ENCODE peak calls at places on chromosomes 11 and 22, in seven cellular contexts. Z is OCI-LY7, O is PC-3, A is HCT116, V is neural progenitor cell, B is SK-N-SH, R is MM.1S. L is an unnamed sample. For H3K9me3, the result is how much of the 10 kb centered on the place peaks cover.

GRCh38 chr22:36775589-36775965 is 342 bp downstream of the IFT27 start:
- DNase-seq in R (peak), V (peak), A (no peak), Z (peak), B (no peak), O (peak), L (peak)

GRCh38 chr11:21814169-21814568 is 378.7 kb upstream of the ANO5 start:
- DNase-seq in R (no peak), V (no peak), Z (no peak), A (no peak), O (no peak), B (no peak), L (peak)

GRCh38 chr11:62889126-62889483 is 8.4 kb downstream of the SLC3A2 start:
- DNase-seq in B (no peak), Z (no peak), A (no peak), O (no peak), V (no peak), R (no peak), L (no peak)

GRCh38 chr22:20641919-20642579 is 131.9 kb upstream of the SERPIND1 start:
- DNase-seq in A (no peak), R (no peak), Z (no peak), O (no peak), B (no peak), V (no peak), L (no peak)

GRCh38 chr11:35337919-35338316 is 81.4 kb downstream of the SLC1A2 start:
- DNase-seq in R (no peak), Z (no peak), A (no peak), B (no peak), V (no peak), O (peak), L (no peak)

GRCh38 chr11:5364214-5364613 is 12.9 kb downstream of the OR51B6 start:
- DNase-seq in O (no peak), B (no peak), A (no peak), Z (no peak), V (no peak), R (no peak), L (no peak)

GRCh38 chr22:36585841-36586240 is 56.9 kb upstream of the EIF3D start:
- DNase-seq in V (no peak), B (no peak), Z (no peak), R (no peak), O (peak), A (no peak), L (no peak)

GRCh38 chr11:33734441-33735165 is 1.6 kb downstream of the CD59 start:
- DNase-seq in O (peak), R (peak), B (no peak), Z (no peak), V (no peak), A (no peak), L (peak)

GRCh38 chr22:33853200-33854097 is 66.8 kb downstream of the LARGE1 start:
- DNase-seq in B (peak), Z (peak), O (peak), A (no peak), V (peak), R (peak), L (peak)

GRCh38 chr22:45268167-45268957 is 16.4 kb upstream of the UPK3A start:
- DNase-seq in Z (no peak), A (no peak), O (no peak), V (peak), R (no peak), B (peak), L (peak)

GRCh38 chr11:130721736-130722135 is 194.5 kb downstream of the SNX19 start:
- DNase-seq in R (no peak), V (no peak), Z (no peak), O (peak), A (no peak), B (no peak), L (no peak)

GRCh38 chr11:68312117-68312779 is at the start of gene LRP5:
- DNase-seq in Z (peak), O (peak), V (peak), A (no peak), B (peak), R (peak), L (peak)

GRCh38 chr11:48081151-48082010 is 101.0 kb downstream of the PTPRJ start:
- DNase-seq in O (no peak), A (no peak), R (no peak), V (no peak), B (no peak), Z (peak), L (no peak)

GRCh38 chr11:67238894-67239794 is 27.1 kb upstream of the GRK2 start:
- DNase-seq in Z (no peak), O (peak), B (no peak), R (peak), V (peak), A (no peak), L (peak)

GRCh38 chr11:76666408-76666807 is 4.1 kb downstream of the LRRC32 start:
- DNase-seq in B (no peak), V (peak), R (peak), O (no peak), A (no peak), Z (peak), L (no peak)

GRCh38 chr22:12601870-12602779 is 2925.9 kb upstream of the OR11H1 start:
- DNase-seq in V (no peak), B (peak), A (no peak), O (no peak), R (no peak), Z (no peak), L (peak)

GRCh38 chr11:82750643-82751139 is 17.0 kb upstream of the FAM181B start:
- DNase-seq in V (peak), A (no peak), R (peak), B (peak), Z (no peak), O (no peak), L (no peak)

GRCh38 chr11:32706985-32707736 is 87.3 kb downstream of the CCDC73 start:
- DNase-seq in A (peak), B (no peak), Z (no peak), O (peak), V (no peak), R (peak), L (peak)

GRCh38 chr11:132658004-132658403 is 874.3 kb downstream of the OPCML start:
- DNase-seq in A (no peak), R (no peak), B (no peak), Z (no peak), O (no peak), V (no peak), L (no peak)

GRCh38 chr11:3197044-3197715 is 21.4 kb downstream of the MRGPRG start:
- DNase-seq in B (no peak), R (no peak), V (no peak), Z (no peak), O (no peak), A (no peak), L (no peak)

GRCh38 chr11:30326114-30326783 is 3.3 kb downstream of the ARL14EP start:
- DNase-seq in V (no peak), R (no peak), O (peak), Z (no peak), B (peak), A (no peak), L (no peak)

GRCh38 chr11:33454264-33454663 is 197.1 kb downstream of the HIPK3 start:
- DNase-seq in V (no peak), O (no peak), B (peak), R (no peak), A (no peak), Z (no peak), L (no peak)

GRCh38 chr22:23233746-23234408 is 53.6 kb downstream of the BCR start:
- DNase-seq in Z (no peak), V (no peak), R (no peak), B (peak), A (no peak), O (peak), L (peak)

GRCh38 chr11:66188580-66188979 is 79.9 kb upstream of the RAB1B start:
- DNase-seq in B (no peak), V (no peak), O (peak), R (no peak), Z (no peak), A (no peak), L (peak)

GRCh38 chr11:126862664-126863247 is 137.8 kb downstream of the KIRREL3 start:
- DNase-seq in B (no peak), O (no peak), R (peak), V (peak), A (no peak), Z (no peak), L (no peak)

GRCh38 chr11:44033411-44033850 is 14.3 kb upstream of the ACCSL start:
- DNase-seq in Z (no peak), B (no peak), O (no peak), V (no peak), A (no peak), R (no peak), L (no peak)

GRCh38 chr22:46073683-46074504 is 76.4 kb upstream of the PPARA start:
- DNase-seq in V (no peak), A (no peak), Z (no peak), O (no peak), R (no peak), B (no peak), L (no peak)

GRCh38 chr11:68903288-68903630 is 373 bp downstream of the MRPL21 start:
- DNase-seq in R (no peak), A (no peak), Z (no peak), O (no peak), B (no peak), V (peak), L (no peak)

GRCh38 chr11:109862808-109863207 is 230.4 kb upstream of the ZC3H12C start:
- DNase-seq in A (no peak), Z (no peak), B (no peak), V (no peak), R (no peak), O (no peak), L (no peak)

GRCh38 chr11:46524201-46524600 is 69.6 kb downstream of the AMBRA1 start:
- DNase-seq in Z (no peak), O (no peak), R (no peak), V (no peak), B (no peak), A (no peak), L (no peak)

GRCh38 chr11:12581923-12582322 is 92.3 kb upstream of the TEAD1 start:
- DNase-seq in V (no peak), Z (no peak), A (peak), R (no peak), O (peak), B (no peak), L (peak)

GRCh38 chr11:95688501-95689222 is 100.9 kb downstream of the FAM76B start:
- DNase-seq in V (no peak), R (no peak), Z (no peak), A (no peak), B (no peak), O (no peak), L (no peak)

GRCh38 chr11:99418927-99419707 is 398.4 kb downstream of the CNTN5 start:
- DNase-seq in V (peak), R (no peak), A (no peak), Z (no peak), O (peak), B (no peak), L (no peak)

GRCh38 chr11:37881741-37882140 is 1283.7 kb upstream of the RAG2 start:
- DNase-seq in O (no peak), V (no peak), R (no peak), B (no peak), Z (no peak), A (no peak), L (no peak)

GRCh38 chr22:17974703-17975372 is 49.5 kb downstream of the MICAL3 start:
- DNase-seq in B (no peak), Z (no peak), V (no peak), R (no peak), O (no peak), A (no peak), L (no peak)
- TF ChIP-seq EZH2phosphoT487 in B (no peak), Z (no peak), V (no peak), R (no peak), O (no peak), A (no peak), L (no peak)

DNA sequence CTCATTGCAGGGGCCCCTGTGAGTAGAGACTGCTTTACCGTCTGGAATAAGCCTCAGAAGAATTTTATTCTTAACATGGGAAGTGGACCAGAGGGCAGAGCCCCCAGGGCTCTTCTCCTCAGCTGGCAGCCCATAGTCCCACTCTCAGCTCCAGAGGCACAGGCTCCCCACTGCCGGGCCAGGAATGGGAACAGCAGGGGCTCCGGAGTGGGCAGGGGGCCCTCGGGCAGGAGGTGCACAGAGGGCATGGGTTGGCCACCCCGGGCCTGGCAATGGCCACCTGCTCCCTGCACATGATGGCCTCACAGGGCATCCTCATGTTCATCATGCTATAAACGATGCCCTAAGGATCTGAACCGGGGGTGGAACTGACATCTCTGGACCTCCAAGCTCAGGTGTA is 1469.7 kb downstream of the BRD1 start:
- DNase-seq in V (no peak), O (no peak), A (no peak), Z (no peak), B (no peak), R (no peak), L (no peak)
- H3K9me3 ChIP-seq in V (under half), O (under half), A (under half), Z (under half), B (under half), R (under half), L (under half)

DNA sequence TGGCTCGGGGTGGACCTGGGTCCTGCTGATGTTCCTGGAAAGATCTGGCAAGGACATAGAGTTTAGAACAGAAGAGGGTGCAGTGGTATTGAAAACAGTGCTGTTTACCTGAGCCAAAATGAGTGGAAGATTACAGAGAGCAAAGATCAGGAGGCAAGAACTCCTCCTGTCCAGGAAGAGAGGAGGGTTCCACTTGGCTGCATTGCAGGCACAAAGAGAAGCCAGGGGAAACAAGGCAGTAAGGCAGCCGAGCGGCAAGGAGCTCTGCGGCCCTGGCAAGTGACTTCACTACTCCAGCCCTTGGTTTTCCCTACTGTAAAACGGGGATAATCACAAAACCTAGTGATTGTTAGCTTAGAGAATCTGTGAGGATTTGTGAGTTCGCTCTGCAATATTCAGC is 3.7 kb upstream of the PACSIN2 start:
- DNase-seq in V (no peak), A (no peak), B (no peak), Z (no peak), O (no peak), R (no peak), L (no peak)
- TF ChIP-seq CTCF in V (no peak), A (no peak), B (no peak), Z (no peak), O (no peak), R (no peak), L (no peak)

GRCh38 chr11:122853261-122853660 is 15.0 kb downstream of the CRTAM start:
- DNase-seq in B (no peak), O (no peak), Z (no peak), A (no peak), V (no peak), R (no peak), L (no peak)

GRCh38 chr11:122851366-122852011 is 13.2 kb downstream of the CRTAM start:
- DNase-seq in Z (peak), O (no peak), B (no peak), V (no peak), R (peak), A (no peak), L (no peak)

GRCh38 chr11:122850076-122850631 is 11.9 kb downstream of the CRTAM start:
- DNase-seq in Z (no peak), R (no peak), O (no peak), V (no peak), A (no peak), B (no peak), L (peak)

GRCh38 chr11:122853971-122854446 is 15.7 kb downstream of the CRTAM start:
- DNase-seq in V (peak), R (peak), A (peak), O (peak), Z (peak), B (peak), L (peak)

GRCh38 chr11:122852071-122852831 is 14.0 kb downstream of the CRTAM start:
- DNase-seq in Z (no peak), A (no peak), R (no peak), B (no peak), O (peak), V (no peak), L (no peak)
- TF ChIP-seq EZH2phosphoT487 in Z (no peak), A (no peak), R (no peak), B (no peak), O (no peak), V (no peak), L (no peak)

DNA sequence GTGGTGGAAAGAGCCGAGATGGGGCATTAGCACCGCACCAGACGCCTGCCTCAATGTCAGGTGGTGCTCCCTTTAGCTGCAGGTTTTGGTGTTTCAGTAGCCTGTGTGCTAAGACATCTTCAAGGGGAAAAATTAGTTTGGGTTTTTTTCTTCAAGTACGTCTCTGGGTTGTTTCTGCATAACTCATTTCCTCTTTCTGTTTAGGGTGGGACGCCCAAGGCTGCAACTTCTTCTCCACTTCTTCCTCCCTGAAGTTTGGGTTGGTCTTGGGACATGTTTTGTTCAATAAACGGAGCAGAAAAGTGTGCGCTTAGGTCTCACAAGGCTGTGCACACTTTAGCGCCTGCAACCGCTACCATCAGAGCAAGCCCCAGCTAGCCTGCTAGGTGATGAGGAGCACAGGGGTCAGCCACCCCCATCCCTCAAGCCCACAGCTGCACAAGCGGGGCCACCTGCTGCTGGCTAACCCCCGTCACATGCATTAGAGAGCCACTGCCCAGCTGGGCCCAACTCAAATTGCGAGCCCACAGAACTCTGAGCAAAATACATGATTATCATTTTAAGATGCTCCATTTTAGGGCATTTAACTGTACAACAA is 1495.8 kb downstream of the TBC1D22A start:
- DNase-seq in R (peak), Z (peak), B (no peak), V (no peak), O (no peak), A (no peak), L (no peak)
- H3K9me3 ChIP-seq in R (under half), Z (under half), B (under half), V (under half), O (under half), A (under half), L (under half)

DNA sequence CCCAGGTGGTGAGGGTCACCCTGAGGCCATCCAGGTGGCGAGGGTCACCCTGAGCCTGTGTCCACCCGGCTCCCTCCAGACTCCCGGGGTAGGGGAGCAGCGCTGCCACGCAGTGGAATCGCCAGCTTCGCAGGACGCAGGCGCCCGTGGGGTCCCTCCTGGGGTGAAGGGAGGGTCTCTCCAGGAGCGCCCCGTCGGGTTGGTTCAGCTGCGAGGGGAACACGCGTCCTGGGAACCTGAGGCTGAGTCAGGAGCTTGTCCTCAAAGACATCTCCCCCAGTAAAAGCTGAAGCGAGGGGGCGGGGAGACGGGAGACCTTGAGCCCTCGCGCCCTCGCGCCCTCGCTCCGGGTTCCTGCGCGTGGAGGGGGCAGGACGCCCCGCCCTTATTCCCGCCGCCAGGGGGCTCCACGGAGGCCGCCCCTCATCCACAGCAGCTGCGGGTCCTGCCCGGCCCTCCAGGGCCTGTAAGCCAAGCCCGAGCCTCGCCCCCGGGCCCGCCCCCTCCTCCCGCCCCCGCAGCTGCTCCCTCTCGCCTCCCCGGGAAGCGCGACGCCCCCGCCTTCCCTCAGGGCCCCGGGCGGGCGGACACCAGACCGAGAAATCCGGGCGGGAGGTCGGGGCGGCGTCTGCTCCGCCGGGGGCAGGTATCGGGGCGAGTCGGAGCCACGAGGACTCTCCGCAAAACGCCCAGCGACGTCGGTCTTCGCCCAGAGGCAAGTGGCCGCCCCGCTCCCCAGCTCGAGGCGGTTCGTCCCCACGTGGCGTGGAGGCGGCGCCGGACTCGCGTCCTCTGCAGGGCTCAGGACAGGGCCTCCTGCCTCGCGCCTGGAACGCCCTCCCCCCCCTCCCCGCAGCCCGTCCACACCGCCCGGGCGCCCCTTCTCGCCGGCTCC is 22.8 kb downstream of the PIM3 start:
- DNase-seq in Z (no peak), B (peak), A (no peak), R (no peak), V (peak), O (no peak), L (peak)
- TF ChIP-seq CTCF in Z (no peak), B (peak), A (no peak), R (no peak), V (peak), O (no peak), L (peak)

GRCh38 chr11:128714121-128714520 is 20.2 kb downstream of the FLI1 start:
- DNase-seq in R (no peak), A (no peak), V (no peak), Z (no peak), O (no peak), B (no peak), L (no peak)

GRCh38 chr11:128714881-128715280 is 21.0 kb downstream of the FLI1 start:
- DNase-seq in B (no peak), O (peak), A (no peak), Z (no peak), V (no peak), R (no peak), L (no peak)

GRCh38 chr11:128711136-128711535 is 17.3 kb downstream of the FLI1 start:
- DNase-seq in R (no peak), V (no peak), A (no peak), B (no peak), Z (no peak), O (peak), L (no peak)

GRCh38 chr11:128715691-128716153 is 21.9 kb downstream of the FLI1 start:
- DNase-seq in B (no peak), O (peak), Z (no peak), A (no peak), V (peak), R (no peak), L (no peak)

GRCh38 chr11:128713595-128713994 is 19.7 kb downstream of the FLI1 start:
- DNase-seq in R (no peak), O (peak), B (no peak), V (no peak), Z (no peak), A (no peak), L (no peak)
- TF ChIP-seq EZH2phosphoT487 in R (no peak), O (no peak), B (no peak), V (no peak), Z (no peak), A (no peak), L (no peak)

GRCh38 chr11:122181372-122181771 is 65.4 kb upstream of the BLID start:
- DNase-seq in A (no peak), V (no peak), Z (no peak), R (no peak), O (no peak), B (no peak), L (no peak)

GRCh38 chr11:122178795-122179194 is 62.8 kb upstream of the BLID start:
- DNase-seq in R (no peak), B (no peak), Z (no peak), A (no peak), O (peak), V (no peak), L (no peak)

GRCh38 chr11:122179966-122180365 is 64.0 kb upstream of the BLID start:
- DNase-seq in B (no peak), R (no peak), V (no peak), Z (no peak), A (no peak), O (no peak), L (no peak)

GRCh38 chr11:122181893-122182292 is 65.9 kb upstream of the BLID start:
- DNase-seq in B (no peak), Z (no peak), V (no peak), A (no peak), O (peak), R (no peak), L (no peak)

GRCh38 chr11:122180435-122180834 is 64.4 kb upstream of the BLID start:
- DNase-seq in Z (no peak), A (peak), R (no peak), V (no peak), O (peak), B (no peak), L (peak)
- H3K9me3 ChIP-seq in Z (under half), A (under half), R (under half), V (under half), O (under half), B (under half), L (under half)

L was measured in hepatocyte.